ENCODE peak calls at places on chromosome 11, in five cellular contexts. D is stimulated activated CD8-positive, alpha-beta memory T cell treated with anti-CD3 and anti-CD28 coated beads, Interleukin-4, amount 100 ng/mL, for 1 hour; T is naive thymus-derived CD8-positive, alpha-beta T cell; S is brain microvascular endothelial cell; O is NCI-H446 treated with DMSO at 0.1 percent for 48 hours. E is an unnamed sample.

GRCh38 chr11:20336056-20336455 is 27.5 kb upstream of the HTATIP2 start:
- DNase-seq in O (peak), D (no peak), T (no peak), S (no peak), E (no peak)

GRCh38 chr11:114340311-114341131 is 44.3 kb downstream of the NNMT start:
- DNase-seq in D (peak), S (peak), O (peak), T (peak), E (no peak)

GRCh38 chr11:44835326-44835725 is 108.6 kb downstream of the TSPAN18 start:
- DNase-seq in D (no peak), S (no peak), T (no peak), O (no peak), E (no peak)

GRCh38 chr11:112795142-112795815 is 165.9 kb upstream of the NCAM1 start:
- DNase-seq in T (no peak), S (peak), O (peak), D (no peak), E (no peak)

GRCh38 chr11:22426915-22427314 is 88.7 kb downstream of the SLC17A6 start:
- DNase-seq in O (no peak), D (no peak), T (no peak), S (no peak), E (no peak)

GRCh38 chr11:108803781-108804180 is 138.9 kb downstream of the DDX10 start:
- DNase-seq in S (peak), O (no peak), T (no peak), D (no peak), E (no peak)

GRCh38 chr11:76638267-76639197 is 32.0 kb downstream of the LRRC32 start:
- DNase-seq in T (no peak), O (no peak), D (no peak), S (no peak), E (no peak)

GRCh38 chr11:73157141-73158010 is 15.3 kb upstream of the FCHSD2 start:
- DNase-seq in T (no peak), D (no peak), S (peak), O (no peak), E (peak)

GRCh38 chr11:14119357-14119756 is 156.8 kb downstream of the SPON1 start:
- DNase-seq in O (no peak), S (no peak), T (no peak), D (no peak), E (no peak)

GRCh38 chr11:103907548-103908455 is 128.6 kb upstream of the DDI1 start:
- DNase-seq in D (no peak), O (no peak), T (no peak), S (peak), E (no peak)

GRCh38 chr11:10348650-10349280 is 43.9 kb downstream of the ADM start:
- DNase-seq in D (no peak), O (no peak), S (no peak), T (no peak), E (no peak)

GRCh38 chr11:58898106-58898505 is 41.2 kb upstream of the GLYATL1 start:
- DNase-seq in S (no peak), D (no peak), T (no peak), O (no peak), E (no peak)

GRCh38 chr11:40281055-40281580 is 1178.3 kb downstream of the LRRC4C start:
- DNase-seq in O (no peak), D (no peak), S (no peak), T (no peak), E (no peak)

GRCh38 chr11:60390389-60390788 is 5.9 kb upstream of the MS4A14 start:
- DNase-seq in O (no peak), D (no peak), S (no peak), T (no peak), E (no peak)

GRCh38 chr11:36041988-36042606 is 98.2 kb downstream of the LDLRAD3 start:
- DNase-seq in S (no peak), O (no peak), D (no peak), T (no peak), E (no peak)

GRCh38 chr11:132056689-132057088 is 686.3 kb downstream of the NTM start:
- DNase-seq in O (no peak), D (no peak), T (no peak), S (peak), E (no peak)

GRCh38 chr11:72352859-72353551 is 81.3 kb downstream of the CLPB start:
- DNase-seq in O (peak), D (no peak), T (no peak), S (peak), E (no peak)

GRCh38 chr11:47156333-47156732 is 20.3 kb downstream of the ARFGAP2 start:
- DNase-seq in S (no peak), O (no peak), T (no peak), D (no peak), E (no peak)

GRCh38 chr11:63888170-63889086 is 28.5 kb downstream of the RCOR2 start:
- DNase-seq in S (peak), O (no peak), T (peak), D (no peak), E (peak)

GRCh38 chr11:78379039-78379670 is 38.5 kb downstream of the GAB2 start:
- DNase-seq in T (no peak), S (no peak), D (no peak), O (no peak), E (no peak)

GRCh38 chr11:129225190-129225589 is 33.1 kb upstream of the ARHGAP32 start:
- DNase-seq in D (no peak), T (no peak), S (peak), O (no peak), E (no peak)

GRCh38 chr11:70944636-70945035 is 307.7 kb downstream of the SHANK2 start:
- DNase-seq in D (no peak), S (no peak), O (no peak), T (no peak), E (no peak)

GRCh38 chr11:58573451-58574104 is 2.1 kb downstream of the LPXN start:
- DNase-seq in S (peak), T (peak), O (peak), D (peak), E (no peak)

GRCh38 chr11:96426356-96427103 is 36.7 kb downstream of the JRKL start:
- DNase-seq in O (peak), D (no peak), S (no peak), T (no peak), E (no peak)

GRCh38 chr11:103601230-103601846 is 435.1 kb upstream of the DDI1 start:
- DNase-seq in T (no peak), O (peak), S (peak), D (no peak), E (no peak)

GRCh38 chr11:70270877-70271634 is 566 bp downstream of the PPFIA1 start:
- DNase-seq in S (peak), D (peak), T (peak), O (no peak), E (no peak)

GRCh38 chr11:114057605-114058004 is 1.9 kb upstream of the ZBTB16 start:
- DNase-seq in S (no peak), D (no peak), T (no peak), O (no peak), E (no peak)

GRCh38 chr11:33624082-33624481 is 76.5 kb downstream of the C11orf91 start:
- DNase-seq in S (no peak), O (peak), T (no peak), D (no peak), E (no peak)

GRCh38 chr11:79375818-79376550 is 64.8 kb downstream of the TENM4 start:
- DNase-seq in S (no peak), D (no peak), O (no peak), T (no peak), E (no peak)

GRCh38 chr11:77993902-77994301 is 566 bp downstream of the INTS4 start:
- DNase-seq in S (no peak), D (no peak), T (no peak), O (no peak), E (no peak)

GRCh38 chr11:85114786-85115185 is 512.4 kb downstream of the DLG2 start:
- DNase-seq in T (no peak), S (peak), O (no peak), D (no peak), E (no peak)

E was measured in ascending aorta.